ENCODE peak calls at places on chromosome 12, in nine cellular contexts. J is CD8-positive, alpha-beta T cell; U is HCT116; M is adipocyte; S is A673; N is upper lobe of left lung; Q is GM12878; Y is cardiac muscle cell; A is stomach. D is an unnamed sample.

GRCh38 chr12:18868673-18869072 is 130.8 kb downstream of the CAPZA3 start:
- DNase-seq in J (no peak), U (no peak), M (no peak), S (no peak), N (no peak), Q (no peak), Y (no peak), A (no peak), D (no peak)

GRCh38 chr12:25728196-25728595 is 175.1 kb upstream of the LMNTD1 start:
- DNase-seq in J (no peak), U (no peak), M (peak; percentile 40), S (no peak), N (no peak), Q (no peak), Y (no peak), A (no peak), D (no peak)

GRCh38 chr12:88854260-88854659 is 274.0 kb upstream of the KITLG start:
- DNase-seq in J (no peak), U (peak; percentile 43), M (peak; percentile 63), S (no peak), N (no peak), Q (no peak), Y (no peak), A (no peak), D (no peak)

GRCh38 chr12:1719139-1719538 is 28.3 kb downstream of the ADIPOR2 start:
- DNase-seq in J (no peak), U (no peak), M (peak; percentile 77), S (no peak), N (no peak), Q (no peak), Y (no peak), A (no peak), D (no peak)

GRCh38 chr12:88272456-88272855 is 130.3 kb downstream of the TMTC3 start:
- DNase-seq in J (no peak), U (no peak), M (no peak), S (no peak), N (no peak), Q (no peak), Y (no peak), A (no peak), D (no peak)

GRCh38 chr12:92199846-92200576 is 54.4 kb upstream of the BTG1 start:
- DNase-seq in J (no peak), U (no peak), M (peak; percentile 70), S (no peak), N (no peak), Q (no peak), Y (no peak), A (no peak), D (no peak)

GRCh38 chr12:9405861-9406563 is 197.8 kb upstream of the PZP start:
- DNase-seq in J (no peak), U (no peak), M (no peak), S (no peak), N (no peak), Q (no peak), Y (no peak), A (no peak), D (no peak)

GRCh38 chr12:122022393-122023338 is 982 bp downstream of the BCL7A start:
- DNase-seq in J (no peak), U (no peak), M (peak; percentile 65), S (peak; percentile 62), N (peak; percentile 90), Q (no peak), Y (peak; percentile 66), A (peak; percentile 31), D (no peak)

GRCh38 chr12:66130267-66131066 is at the start of gene LLPH:
- DNase-seq in J (peak; percentile 75), U (peak; percentile 94), M (peak; percentile 95), S (peak; percentile 95), N (peak; percentile 95), Q (peak; percentile 57), Y (peak; percentile 89), A (peak; percentile 90), D (peak; percentile 53)

GRCh38 chr12:95884998-95885397 is 26.2 kb downstream of the SNRPF start:
- DNase-seq in J (no peak), U (no peak), M (no peak), S (no peak), N (no peak), Q (no peak), Y (no peak), A (no peak), D (no peak)

GRCh38 chr12:108855284-108856169 is 1.9 kb downstream of the SSH1 start:
- DNase-seq in J (no peak), U (no peak), M (no peak), S (no peak), N (no peak), Q (no peak), Y (peak; percentile 17), A (no peak), D (no peak)

GRCh38 chr12:122753213-122753571 is 568 bp downstream of the DENR start:
- DNase-seq in J (no peak), U (no peak), M (no peak), S (no peak), N (no peak), Q (no peak), Y (no peak), A (no peak), D (no peak)

GRCh38 chr12:29754235-29755189 is 29.2 kb downstream of the TMTC1 start:
- DNase-seq in J (no peak), U (no peak), M (no peak), S (peak; percentile 9), N (no peak), Q (no peak), Y (no peak), A (no peak), D (no peak)

GRCh38 chr12:93563807-93564538 is 8.5 kb upstream of the SOCS2 start:
- DNase-seq in J (no peak), U (peak; percentile 59), M (no peak), S (peak; percentile 60), N (no peak), Q (no peak), Y (peak; percentile 28), A (peak; percentile 80), D (no peak)

GRCh38 chr12:130203151-130203550 is 40.9 kb downstream of the FZD10 start:
- DNase-seq in J (no peak), U (no peak), M (no peak), S (no peak), N (no peak), Q (no peak), Y (no peak), A (no peak), D (peak; percentile 31)

GRCh38 chr12:77947326-77947725 is 116.6 kb downstream of the NAV3 start:
- DNase-seq in J (no peak), U (no peak), M (peak; percentile 67), S (peak; percentile 18), N (no peak), Q (no peak), Y (no peak), A (no peak), D (no peak)

GRCh38 chr12:121165316-121165715 is 32.6 kb downstream of the P2RX7 start:
- DNase-seq in J (no peak), U (no peak), M (no peak), S (no peak), N (no peak), Q (no peak), Y (no peak), A (no peak), D (no peak)

GRCh38 chr12:119412811-119413794 is 78.6 kb downstream of the CCDC60 start:
- DNase-seq in J (no peak), U (peak; percentile 56), M (peak; percentile 17), S (peak; percentile 60), N (no peak), Q (no peak), Y (peak; percentile 80), A (peak; percentile 68), D (no peak)

GRCh38 chr12:65673291-65673690 is 151.0 kb upstream of the HMGA2 start:
- DNase-seq in J (no peak), U (no peak), M (no peak), S (no peak), N (no peak), Q (no peak), Y (no peak), A (no peak), D (no peak)

DNA sequence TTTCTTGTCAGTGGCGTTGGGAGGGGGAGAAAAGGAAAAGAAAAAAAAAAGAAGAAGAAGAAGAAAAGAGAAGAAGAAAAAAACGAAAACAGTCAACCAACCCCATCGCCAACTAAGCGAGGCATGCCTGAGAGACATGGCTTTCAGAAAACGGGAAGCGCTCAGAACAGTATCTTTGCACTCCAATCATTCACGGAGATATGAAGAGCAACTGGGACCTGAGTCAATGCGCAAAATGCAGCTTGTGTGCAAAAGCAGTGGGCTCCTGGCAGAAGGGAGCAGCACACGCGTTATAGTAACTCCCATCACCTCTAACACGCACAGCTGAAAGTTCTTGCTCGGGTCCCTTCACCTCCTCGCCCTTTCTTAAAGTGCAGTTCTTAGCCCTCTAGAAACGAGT is 1.9 kb downstream of the ASCL1 start:
- DNase-seq in J (no peak), U (no peak), M (no peak), S (no peak), N (no peak), Q (no peak), Y (no peak), A (no peak), D (no peak)
- H3K4me1 ChIP-seq in J (peaks cover 13% of the 10 kb centered on the region), U (no peaks in the 10 kb centered on the region), M (peaks cover 6% of the 10 kb centered on the region), S (no peaks in the 10 kb centered on the region), N (peaks cover 15% of the 10 kb centered on the region), Q (peaks cover 8% of the 10 kb centered on the region), Y (peaks cover 5% of the 10 kb centered on the region), A (peaks cover 37% of the 10 kb centered on the region), D (peaks cover 2% of the 10 kb centered on the region)

GRCh38 chr12:53185582-53186153 is 4.9 kb upstream of the CSAD start:
- DNase-seq in J (no peak), U (no peak), M (no peak), S (no peak), N (no peak), Q (no peak), Y (no peak), A (no peak), D (peak; percentile 31)
- H3K36me3 ChIP-seq in J (peaks cover 55% of the 10 kb centered on the region), U (peaks cover 52% of the 10 kb centered on the region), M (peaks cover 58% of the 10 kb centered on the region), S (peaks cover 66% of the 10 kb centered on the region), N (peaks cover 74% of the 10 kb centered on the region), Q (peaks cover 5% of the 10 kb centered on the region), Y (peaks cover 56% of the 10 kb centered on the region), A (peaks cover 73% of the 10 kb centered on the region), D (peaks cover 63% of the 10 kb centered on the region)

DNA sequence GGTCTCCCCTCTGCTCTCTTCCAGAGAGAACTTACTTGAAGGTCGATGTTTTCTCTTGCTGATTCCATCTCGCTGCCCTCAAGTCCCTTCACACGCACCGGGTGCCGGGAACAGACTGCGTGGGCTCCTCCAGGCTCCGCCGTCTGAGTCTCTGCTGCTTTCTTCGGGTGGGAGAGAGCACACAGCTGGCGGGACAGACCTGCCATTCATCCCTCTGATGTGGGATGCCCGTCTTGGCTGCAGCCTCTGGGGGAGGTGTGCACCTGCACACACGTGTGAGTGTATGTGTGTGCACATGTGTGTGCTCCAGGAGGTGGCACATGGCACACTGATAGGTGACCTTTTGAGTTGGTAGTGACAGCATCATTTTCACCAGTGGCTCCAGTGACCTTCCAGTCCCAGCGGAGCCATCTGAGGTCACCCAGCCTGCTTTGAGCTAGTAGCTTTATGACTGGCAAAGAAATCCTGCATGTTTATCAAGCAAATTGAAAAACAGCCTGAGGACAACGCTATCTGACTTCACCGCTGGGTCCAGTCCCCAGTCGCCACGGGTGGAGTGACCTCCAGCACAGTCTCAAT is at the start of gene NINJ2:
- DNase-seq in J (no peak), U (no peak), M (peak; percentile 41), S (no peak), N (no peak), Q (no peak), Y (no peak), A (no peak), D (no peak)
- H3K4me1 ChIP-seq in J (peaks cover 31% of the 10 kb centered on the region), U (no peaks in the 10 kb centered on the region), M (peaks cover 31% of the 10 kb centered on the region), S (peaks cover 4% of the 10 kb centered on the region), N (peaks cover 9% of the 10 kb centered on the region), Q (peaks cover 63% of the 10 kb centered on the region), Y (peaks cover 3% of the 10 kb centered on the region), A (peaks cover 25% of the 10 kb centered on the region), D (peaks cover 5% of the 10 kb centered on the region)

GRCh38 chr12:132115500-132115899 is 28.6 kb downstream of the DDX51 start:
- DNase-seq in J (no peak), U (no peak), M (no peak), S (no peak), N (no peak), Q (no peak), Y (no peak), A (no peak), D (no peak)
- H3K36me3 ChIP-seq in J (peaks cover 12% of the 10 kb centered on the region), U (peaks cover 11% of the 10 kb centered on the region), M (peaks cover 83% of the 10 kb centered on the region), S (no peaks in the 10 kb centered on the region), N (peaks cover 75% of the 10 kb centered on the region), Q (peaks cover 17% of the 10 kb centered on the region), Y (peaks cover 23% of the 10 kb centered on the region), A (peaks cover 98% of the 10 kb centered on the region), D (peaks cover 75% of the 10 kb centered on the region)

D was measured in ascending aorta.